ENCODE peak calls at places on chromosomes 5 and 9, in four cellular contexts. F is HepG2, J is WTC11, X is K562. R is an unnamed sample.

GRCh38 chr9:134405527-134405926 is 79.3 kb downstream of the RXRA start:
- DNase-seq in F (no peak), J (no peak), X (no peak), R (no peak)

GRCh38 chr5:111043712-111044506 is 27.6 kb upstream of the TSLP start:
- DNase-seq in F (no peak), J (peak; percentile 30), X (no peak), R (no peak)

GRCh38 chr9:34796924-34797323 is 87.0 kb upstream of the CCL21 start:
- DNase-seq in F (no peak), J (peak; percentile 54), X (no peak), R (no peak)

GRCh38 chr9:99296375-99296951 is 74.4 kb downstream of the SEC61B start:
- DNase-seq in F (no peak), J (no peak), X (peak; percentile 41), R (no peak)

GRCh38 chr9:129968690-129969485 is 74.1 kb downstream of the FNBP1 start:
- DNase-seq in F (no peak), J (no peak), X (no peak), R (no peak)

GRCh38 chr5:124841829-124842712 is 95.6 kb upstream of the ZNF608 start:
- DNase-seq in F (no peak), J (no peak), X (no peak), R (no peak)

GRCh38 chr9:137813167-137813566 is 64.4 kb upstream of the CACNA1B start:
- DNase-seq in F (no peak), J (no peak), X (no peak), R (no peak)

GRCh38 chr5:35436441-35437057 is 181.1 kb upstream of the SPEF2 start:
- DNase-seq in F (peak; percentile 47), J (no peak), X (peak; percentile 11), R (peak; percentile 36)

GRCh38 chr9:121897140-121897539 is 196.0 kb downstream of the TTLL11 start:
- DNase-seq in F (no peak), J (no peak), X (no peak), R (no peak)

GRCh38 chr5:95712347-95712958 is 18.7 kb upstream of the RHOBTB3 start:
- DNase-seq in F (no peak), J (no peak), X (peak; percentile 86), R (peak; percentile 81)

GRCh38 chr5:54403121-54403520 is 52.4 kb upstream of the HSPB3 start:
- DNase-seq in F (no peak), J (no peak), X (no peak), R (no peak)

GRCh38 chr9:100595391-100596199 is 17.7 kb downstream of the CAVIN4 start:
- DNase-seq in F (peak; percentile 39), J (no peak), X (peak; percentile 60), R (peak; percentile 57)

GRCh38 chr5:93790401-93790800 is 49.0 kb upstream of the POU5F2 start:
- DNase-seq in F (no peak), J (no peak), X (no peak), R (no peak)

GRCh38 chr5:133365326-133365725 is 247.0 kb downstream of the FSTL4 start:
- DNase-seq in F (no peak), J (peak; percentile 72), X (peak; percentile 42), R (no peak)

GRCh38 chr5:102922111-102922510 is 167.0 kb downstream of the PAM start:
- DNase-seq in F (no peak), J (no peak), X (no peak), R (no peak)
- TF ChIP-seq HMGXB4 in F (no peak), J (no peak), X (no peak), R (no peak)

GRCh38 chr9:7816021-7816420 is 16.4 kb upstream of the DMAC1 start:
- DNase-seq in F (no peak), J (no peak), X (no peak), R (no peak)
- TF ChIP-seq NR3C1 in F (no peak), J (no peak), X (no peak), R (no peak)

GRCh38 chr5:555058-555623 is 30.9 kb upstream of the SLC9A3 start:
- DNase-seq in F (no peak), J (no peak), X (no peak), R (peak; percentile 39)
- TF ChIP-seq HMGXB4 in F (no peak), J (no peak), X (no peak), R (no peak)

DNA sequence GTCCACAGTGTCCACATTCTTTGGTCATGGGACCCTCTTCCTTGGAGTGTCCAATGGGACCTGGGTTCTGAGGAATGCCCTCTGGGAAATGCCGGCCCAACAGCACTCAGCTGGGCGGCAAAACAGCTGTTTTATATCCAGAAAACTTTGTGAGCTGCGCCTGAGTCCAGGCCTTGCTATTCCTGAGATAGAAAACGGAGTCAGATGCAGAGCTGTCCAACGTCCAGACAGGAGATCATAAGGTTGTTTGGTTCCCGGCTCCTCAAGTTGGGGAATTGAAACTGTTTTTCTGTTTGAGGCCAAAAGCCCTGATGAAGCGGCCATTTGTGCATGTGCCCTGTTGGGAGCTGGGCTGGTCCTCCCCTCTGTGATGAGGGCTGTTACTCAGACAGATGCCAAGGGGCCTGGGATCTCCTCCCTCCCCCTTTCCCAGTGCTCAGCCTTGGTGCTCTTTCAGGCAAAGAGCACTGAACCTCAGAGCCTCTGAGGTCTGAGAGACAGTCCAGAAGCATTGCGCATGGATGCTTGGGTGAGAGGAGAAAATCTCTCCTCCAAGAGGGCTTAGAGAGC is 66.6 kb upstream of the GARNL3 start:
- DNase-seq in F (no peak), J (no peak), X (no peak), R (no peak)
- TF ChIP-seq NR3C1 in F (no peak), J (no peak), X (no peak), R (no peak)

GRCh38 chr5:172733179-172733973 is 37.6 kb downstream of the DUSP1 start:
- DNase-seq in F (peak; percentile 51), J (no peak), X (peak; percentile 27), R (no peak)
- TF ChIP-seq HMGXB4 in F (no peak), J (no peak), X (no peak), R (no peak)

GRCh38 chr5:77281969-77282336 is 71.5 kb downstream of the PDE8B start:
- DNase-seq in F (no peak), J (no peak), X (no peak), R (no peak)

GRCh38 chr5:77285442-77285841 is 75.0 kb downstream of the PDE8B start:
- DNase-seq in F (no peak), J (no peak), X (no peak), R (no peak)

GRCh38 chr5:77280036-77280435 is 69.6 kb downstream of the PDE8B start:
- DNase-seq in F (no peak), J (no peak), X (no peak), R (no peak)

GRCh38 chr5:77277764-77278163 is 67.3 kb downstream of the PDE8B start:
- DNase-seq in F (no peak), J (no peak), X (no peak), R (no peak)

GRCh38 chr5:77282337-77283027 is 72.0 kb downstream of the PDE8B start:
- DNase-seq in F (no peak), J (peak; percentile 23), X (no peak), R (no peak)
- TF ChIP-seq NR3C1 in F (no peak), J (no peak), X (no peak), R (no peak)

GRCh38 chr5:156623381-156624040 is 226.6 kb upstream of the PPP1R2B start:
- DNase-seq in F (no peak), J (no peak), X (no peak), R (no peak)
- TF ChIP-seq HMGXB4 in F (no peak), J (no peak), X (no peak), R (no peak)

DNA sequence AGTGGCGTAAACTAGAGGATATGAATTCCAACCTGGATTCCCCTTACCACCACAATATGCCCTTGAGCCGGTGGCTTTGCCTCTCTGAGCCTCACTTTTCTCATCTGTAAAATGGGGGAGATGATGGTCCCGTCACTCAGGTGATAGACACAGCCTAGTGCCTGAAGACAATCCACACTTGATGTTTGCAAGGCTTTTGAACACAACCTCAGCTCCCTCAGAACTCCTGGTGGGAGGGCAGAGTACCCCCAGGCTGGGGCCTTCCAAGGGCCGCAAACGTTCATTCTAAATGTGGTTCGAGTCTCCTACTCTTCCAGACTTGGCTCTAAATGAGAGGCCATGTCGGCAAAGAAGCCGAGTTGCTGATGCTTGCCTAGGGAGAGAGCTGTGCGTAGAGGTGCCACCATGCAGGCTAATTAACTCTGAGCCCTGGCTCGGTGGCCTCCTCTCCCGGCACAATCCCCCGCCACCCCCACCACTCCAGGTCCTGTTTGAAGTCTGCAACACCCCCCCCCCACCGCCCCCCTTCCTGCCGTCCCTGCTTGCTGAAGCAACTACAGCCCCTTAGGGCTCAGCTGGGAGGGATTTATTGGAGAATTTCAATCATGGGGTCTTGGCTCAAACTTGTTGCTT is 97.7 kb upstream of the LMX1B start:
- DNase-seq in F (no peak), J (no peak), X (no peak), R (no peak)
- TF ChIP-seq NR3C1 in F (no peak), J (no peak), X (no peak), R (no peak)

GRCh38 chr9:6410653-6411052 is 2.3 kb upstream of the UHRF2 start:
- DNase-seq in F (no peak), J (no peak), X (no peak), R (no peak)
- TF ChIP-seq HMGXB4 in F (no peak), J (no peak), X (no peak), R (no peak)